ENCODE peak calls at places on chromosomes 2 and 18, in nine cellular contexts. One of them, this sample, is unnamed. For H3K4me1, the result is how much of the 10 kb centered on the place peaks cover.

GRCh38 chr2:33077841-33078240 is 131.1 kb downstream of the LTBP1 start:
- DNase-seq in ovary: no peak
- DNase-seq in uterus: no peak
- DNase-seq in heart left ventricle: no peak
- DNase-seq in heart right ventricle: no peak
- DNase-seq in GM23248: no peak
- DNase-seq in colonic mucosa: no peak
- DNase-seq in IMR-90: no peak
- DNase-seq in lower lobe of right lung: no peak
- DNase-seq in this sample: no peak

GRCh38 chr2:80035749-80036285 is 268.7 kb downstream of the LRRTM1 start:
- DNase-seq in ovary: no peak
- DNase-seq in uterus: no peak
- DNase-seq in heart left ventricle: no peak
- DNase-seq in heart right ventricle: no peak
- DNase-seq in GM23248: no peak
- DNase-seq in colonic mucosa: no peak
- DNase-seq in IMR-90: no peak
- DNase-seq in lower lobe of right lung: no peak
- DNase-seq in this sample: no peak

GRCh38 chr2:55761024-55761423 is 67.4 kb upstream of the PNPT1 start:
- DNase-seq in ovary: no peak
- DNase-seq in uterus: no peak
- DNase-seq in heart left ventricle: no peak
- DNase-seq in heart right ventricle: no peak
- DNase-seq in GM23248: peak
- DNase-seq in colonic mucosa: no peak
- DNase-seq in IMR-90: peak
- DNase-seq in lower lobe of right lung: no peak
- DNase-seq in this sample: no peak

GRCh38 chr2:204669386-204669785 is 124.1 kb downstream of the PARD3B start:
- DNase-seq in ovary: no peak
- DNase-seq in uterus: no peak
- DNase-seq in heart left ventricle: no peak
- DNase-seq in heart right ventricle: no peak
- DNase-seq in GM23248: no peak
- DNase-seq in colonic mucosa: no peak
- DNase-seq in IMR-90: no peak
- DNase-seq in lower lobe of right lung: no peak
- DNase-seq in this sample: no peak

GRCh38 chr2:46485002-46485401 is 5.6 kb downstream of the TMEM247 start:
- DNase-seq in ovary: no peak
- DNase-seq in uterus: no peak
- DNase-seq in heart left ventricle: no peak
- DNase-seq in heart right ventricle: no peak
- DNase-seq in GM23248: no peak
- DNase-seq in colonic mucosa: no peak
- DNase-seq in IMR-90: no peak
- DNase-seq in lower lobe of right lung: no peak
- DNase-seq in this sample: no peak

GRCh38 chr2:68771211-68771721 is 36.7 kb downstream of the ARHGAP25 start:
- DNase-seq in ovary: no peak
- DNase-seq in uterus: no peak
- DNase-seq in heart left ventricle: peak
- DNase-seq in heart right ventricle: no peak
- DNase-seq in GM23248: no peak
- DNase-seq in colonic mucosa: no peak
- DNase-seq in IMR-90: peak
- DNase-seq in lower lobe of right lung: no peak
- DNase-seq in this sample: no peak

GRCh38 chr2:199459286-199460100 is 1.8 kb upstream of the SATB2 start:
- DNase-seq in ovary: peak
- DNase-seq in uterus: peak
- DNase-seq in heart left ventricle: peak
- DNase-seq in heart right ventricle: peak
- DNase-seq in GM23248: peak
- DNase-seq in colonic mucosa: peak
- DNase-seq in IMR-90: peak
- DNase-seq in lower lobe of right lung: peak
- DNase-seq in this sample: peak

GRCh38 chr2:150513647-150514046 is 26.2 kb upstream of the RND3 start:
- DNase-seq in ovary: no peak
- DNase-seq in uterus: no peak
- DNase-seq in heart left ventricle: no peak
- DNase-seq in heart right ventricle: no peak
- DNase-seq in GM23248: peak
- DNase-seq in colonic mucosa: no peak
- DNase-seq in IMR-90: peak
- DNase-seq in lower lobe of right lung: no peak
- DNase-seq in this sample: no peak

GRCh38 chr2:69138247-69138754 is 125.3 kb downstream of the ANTXR1 start:
- DNase-seq in ovary: no peak
- DNase-seq in uterus: no peak
- DNase-seq in heart left ventricle: no peak
- DNase-seq in heart right ventricle: no peak
- DNase-seq in GM23248: peak
- DNase-seq in colonic mucosa: no peak
- DNase-seq in IMR-90: peak
- DNase-seq in lower lobe of right lung: no peak
- DNase-seq in this sample: no peak

GRCh38 chr2:49042510-49042909 is 111.8 kb downstream of the FSHR start:
- DNase-seq in ovary: no peak
- DNase-seq in uterus: no peak
- DNase-seq in heart left ventricle: no peak
- DNase-seq in heart right ventricle: no peak
- DNase-seq in GM23248: no peak
- DNase-seq in colonic mucosa: no peak
- DNase-seq in IMR-90: no peak
- DNase-seq in lower lobe of right lung: no peak
- DNase-seq in this sample: no peak

DNA sequence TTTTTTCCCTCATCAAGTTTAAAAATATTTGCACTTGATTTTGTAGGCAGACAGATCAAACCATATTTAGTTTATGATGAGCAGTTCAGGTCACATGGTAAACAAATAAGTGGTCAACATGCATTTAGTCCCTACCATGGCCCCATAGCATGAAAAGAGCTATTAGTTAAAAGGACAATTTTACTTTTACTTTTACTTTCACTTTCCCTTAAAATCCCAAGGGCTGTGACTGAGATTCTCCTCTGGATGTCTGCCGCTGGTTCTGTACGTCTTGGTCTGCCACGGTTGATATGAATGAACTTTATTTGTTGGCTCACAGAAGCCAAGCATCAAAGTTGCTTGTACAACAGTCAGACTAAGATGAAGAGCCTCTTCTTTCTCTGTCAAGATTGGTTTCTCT is 626.2 kb upstream of the CDH7 start:
- DNase-seq in ovary: no peak
- DNase-seq in uterus: no peak
- DNase-seq in heart left ventricle: no peak
- DNase-seq in heart right ventricle: no peak
- DNase-seq in GM23248: no peak
- DNase-seq in colonic mucosa: no peak
- DNase-seq in IMR-90: no peak
- DNase-seq in lower lobe of right lung: no peak
- DNase-seq in this sample: no peak
- H3K4me3 ChIP-seq in ovary: no peak
- H3K4me3 ChIP-seq in uterus: peak
- H3K4me3 ChIP-seq in heart left ventricle: no peak
- H3K4me3 ChIP-seq in heart right ventricle: peak
- H3K4me3 ChIP-seq in GM23248: no peak
- H3K4me3 ChIP-seq in colonic mucosa: no peak
- H3K4me3 ChIP-seq in IMR-90: no peak
- H3K4me3 ChIP-seq in lower lobe of right lung: peak
- H3K4me3 ChIP-seq in this sample: no peak

DNA sequence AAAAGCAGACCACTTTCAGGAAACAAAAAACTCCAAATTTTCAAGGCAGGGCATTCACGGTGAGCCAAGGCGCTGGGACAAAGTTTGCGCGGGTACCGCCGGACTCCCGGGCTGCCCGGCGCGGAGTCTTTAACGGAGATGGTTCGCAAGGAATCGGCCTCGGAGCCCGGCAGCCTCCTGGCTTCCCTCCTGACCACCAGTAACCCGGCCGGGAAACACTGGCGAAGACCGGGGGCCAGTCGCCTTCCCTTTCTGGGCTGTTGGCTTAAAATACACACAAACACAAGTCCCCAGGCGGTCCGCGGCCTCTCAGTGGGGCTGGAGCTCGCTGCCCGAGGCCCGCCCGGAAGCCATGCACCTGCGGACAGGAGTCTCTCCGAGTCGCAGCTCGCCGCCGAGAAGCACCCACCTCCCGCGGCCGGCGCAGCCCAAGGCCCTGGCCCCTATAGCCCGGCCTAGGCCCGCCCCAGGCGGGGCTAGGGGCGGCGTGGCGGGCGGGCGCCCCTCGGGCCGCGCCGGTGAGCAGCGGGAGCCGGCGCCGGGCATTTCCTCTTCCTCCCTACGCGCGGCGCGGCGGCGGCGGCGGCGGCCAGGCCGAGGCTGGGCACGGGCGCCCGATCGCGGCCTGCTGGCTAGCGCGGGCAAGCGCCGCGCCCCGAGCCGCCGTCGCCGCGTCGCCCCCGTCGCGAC is 550 bp upstream of the KCMF1 start:
- DNase-seq in ovary: peak
- DNase-seq in uterus: peak
- DNase-seq in heart left ventricle: peak
- DNase-seq in heart right ventricle: peak
- DNase-seq in GM23248: peak
- DNase-seq in colonic mucosa: peak
- DNase-seq in IMR-90: peak
- DNase-seq in lower lobe of right lung: peak
- DNase-seq in this sample: peak
- H3K4me1 ChIP-seq in ovary: under half
- H3K4me1 ChIP-seq in uterus: under half
- H3K4me1 ChIP-seq in heart left ventricle: under half
- H3K4me1 ChIP-seq in heart right ventricle: under half
- H3K4me1 ChIP-seq in GM23248: under half
- H3K4me1 ChIP-seq in colonic mucosa: under half
- H3K4me1 ChIP-seq in IMR-90: under half
- H3K4me1 ChIP-seq in lower lobe of right lung: half or more
- H3K4me1 ChIP-seq in this sample: under half

GRCh38 chr2:85341269-85342029 is 12.9 kb downstream of the RETSAT start:
- DNase-seq in ovary: no peak
- DNase-seq in uterus: no peak
- DNase-seq in heart left ventricle: no peak
- DNase-seq in heart right ventricle: no peak
- DNase-seq in GM23248: no peak
- DNase-seq in colonic mucosa: no peak
- DNase-seq in IMR-90: no peak
- DNase-seq in lower lobe of right lung: no peak
- DNase-seq in this sample: no peak

GRCh38 chr2:85344356-85344954 is 9.9 kb downstream of the RETSAT start:
- DNase-seq in ovary: no peak
- DNase-seq in uterus: no peak
- DNase-seq in heart left ventricle: no peak
- DNase-seq in heart right ventricle: no peak
- DNase-seq in GM23248: peak
- DNase-seq in colonic mucosa: no peak
- DNase-seq in IMR-90: no peak
- DNase-seq in lower lobe of right lung: no peak
- DNase-seq in this sample: no peak

GRCh38 chr2:85342156-85342555 is 12.2 kb downstream of the RETSAT start:
- DNase-seq in ovary: no peak
- DNase-seq in uterus: no peak
- DNase-seq in heart left ventricle: no peak
- DNase-seq in heart right ventricle: no peak
- DNase-seq in GM23248: no peak
- DNase-seq in colonic mucosa: no peak
- DNase-seq in IMR-90: no peak
- DNase-seq in lower lobe of right lung: no peak
- DNase-seq in this sample: no peak

GRCh38 chr2:85334933-85335332 is 7.1 kb upstream of the TGOLN2 start:
- DNase-seq in ovary: no peak
- DNase-seq in uterus: no peak
- DNase-seq in heart left ventricle: no peak
- DNase-seq in heart right ventricle: no peak
- DNase-seq in GM23248: no peak
- DNase-seq in colonic mucosa: no peak
- DNase-seq in IMR-90: no peak
- DNase-seq in lower lobe of right lung: no peak
- DNase-seq in this sample: no peak

DNA sequence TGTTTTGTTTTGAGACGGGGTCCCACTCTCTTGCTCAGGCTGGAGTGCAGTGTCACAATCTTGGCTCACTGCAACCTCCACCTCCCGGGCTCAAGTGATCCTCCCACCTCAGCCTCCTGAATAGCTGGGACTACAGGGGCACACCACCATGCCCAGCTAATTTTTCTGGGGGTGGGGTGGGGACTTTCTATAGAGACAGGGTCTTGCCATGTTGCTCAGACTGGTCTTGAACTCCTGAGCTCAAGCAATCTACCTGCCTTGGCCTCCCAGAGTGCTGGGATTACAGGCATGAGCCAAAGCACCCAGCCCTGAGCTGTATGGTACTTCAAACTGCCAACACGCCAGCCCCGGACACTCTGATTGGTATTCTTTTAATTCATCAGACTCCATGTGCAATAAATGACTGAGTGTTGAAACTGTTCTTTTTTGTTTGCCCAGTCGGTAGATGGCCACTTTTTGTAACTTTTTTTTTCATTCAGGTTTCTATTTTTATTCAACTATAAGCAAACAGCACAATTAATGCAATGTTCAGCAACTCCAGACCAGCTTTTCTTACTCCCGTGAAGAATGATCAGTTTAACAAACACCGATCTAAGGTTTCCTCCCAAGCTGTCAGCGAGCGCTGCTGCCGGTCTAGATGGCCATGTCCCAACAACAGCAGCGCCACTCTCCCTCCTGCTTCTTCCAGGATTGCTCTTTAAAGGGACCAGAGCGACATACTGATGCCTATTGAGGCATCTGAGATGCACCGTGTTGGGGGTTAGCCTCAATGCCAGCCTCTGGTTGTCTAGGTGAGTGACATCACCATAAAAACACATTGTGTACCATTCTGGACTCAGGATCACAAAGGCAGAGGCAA is 12.5 kb upstream of the TGOLN2 start:
- DNase-seq in ovary: no peak
- DNase-seq in uterus: no peak
- DNase-seq in heart left ventricle: no peak
- DNase-seq in heart right ventricle: no peak
- DNase-seq in GM23248: peak
- DNase-seq in colonic mucosa: no peak
- DNase-seq in IMR-90: no peak
- DNase-seq in lower lobe of right lung: no peak
- DNase-seq in this sample: no peak
- H3K4me3 ChIP-seq in ovary: no peak
- H3K4me3 ChIP-seq in uterus: no peak
- H3K4me3 ChIP-seq in heart left ventricle: no peak
- H3K4me3 ChIP-seq in heart right ventricle: no peak
- H3K4me3 ChIP-seq in GM23248: peak
- H3K4me3 ChIP-seq in colonic mucosa: no peak
- H3K4me3 ChIP-seq in IMR-90: no peak
- H3K4me3 ChIP-seq in lower lobe of right lung: no peak
- H3K4me3 ChIP-seq in this sample: no peak

DNA sequence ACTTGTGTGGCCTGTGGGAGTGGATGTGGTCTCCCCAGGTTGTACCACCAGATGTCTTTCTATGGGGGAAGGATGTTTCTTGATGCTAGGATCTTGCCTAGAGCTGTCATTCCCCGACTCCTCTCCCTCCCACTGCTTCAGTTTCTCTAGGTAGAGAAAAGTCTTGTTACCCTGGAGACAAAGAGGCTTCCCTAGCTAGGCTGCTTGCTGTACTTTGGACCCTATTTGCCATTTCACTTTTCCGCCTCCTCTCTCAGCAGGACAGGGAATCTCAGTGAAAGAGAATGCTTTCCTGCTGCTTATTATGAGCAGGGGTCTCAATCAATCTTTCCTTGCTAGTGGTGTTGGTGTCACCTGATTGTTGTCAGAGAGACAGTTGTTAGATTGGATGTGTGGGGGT is 818.9 kb upstream of the GYPC start:
- DNase-seq in ovary: no peak
- DNase-seq in uterus: no peak
- DNase-seq in heart left ventricle: no peak
- DNase-seq in heart right ventricle: no peak
- DNase-seq in GM23248: no peak
- DNase-seq in colonic mucosa: peak
- DNase-seq in IMR-90: no peak
- DNase-seq in lower lobe of right lung: no peak
- DNase-seq in this sample: no peak
- H3K4me1 ChIP-seq in ovary: under half
- H3K4me1 ChIP-seq in uterus: under half
- H3K4me1 ChIP-seq in heart left ventricle: under half
- H3K4me1 ChIP-seq in heart right ventricle: under half
- H3K4me1 ChIP-seq in GM23248: under half
- H3K4me1 ChIP-seq in colonic mucosa: under half
- H3K4me1 ChIP-seq in IMR-90: under half
- H3K4me1 ChIP-seq in lower lobe of right lung: under half
- H3K4me1 ChIP-seq in this sample: under half

This sample was measured in HAP-1.